ENCODE peak calls at places on chromosome X, in four cellular contexts. D, J, X and N are unnamed samples.

GRCh38 chrX:48902135-48902534 is 4.4 kb downstream of the PQBP1 start:
- DNase-seq in D (no peak), J (no peak), X (no peak), N (no peak)

GRCh38 chrX:139907078-139907477 is 25.8 kb downstream of the ATP11C start:
- DNase-seq in D (no peak), J (no peak), X (no peak), N (no peak)

GRCh38 chrX:24828600-24828999 is 134.9 kb downstream of the POLA1 start:
- DNase-seq in D (no peak), J (no peak), X (no peak), N (no peak)

GRCh38 chrX:135437867-135438733 is 16.4 kb downstream of the SMIM10L2A start:
- DNase-seq in D (peak; percentile 2), J (no peak), X (peak; percentile 17), N (no peak)

GRCh38 chrX:133838761-133839676 is 146.4 kb downstream of the GPC3 start:
- DNase-seq in D (no peak), J (no peak), X (peak; percentile 50), N (peak; percentile 66)

GRCh38 chrX:31092476-31092875 is 20.6 kb upstream of the FTHL17 start:
- DNase-seq in D (no peak), J (no peak), X (no peak), N (no peak)

GRCh38 chrX:128897611-128898010 is 625.7 kb downstream of the SMARCA1 start:
- DNase-seq in D (no peak), J (no peak), X (no peak), N (no peak)

GRCh38 chrX:31302573-31303075 is 230.8 kb upstream of the FTHL17 start:
- DNase-seq in D (no peak), J (no peak), X (no peak), N (no peak)

GRCh38 chrX:16739574-16739973 is 20.2 kb downstream of the SYAP1 start:
- DNase-seq in D (peak; percentile 69), J (no peak), X (no peak), N (no peak)

GRCh38 chrX:140360284-140360683 is 144.6 kb downstream of the SOX3 start:
- DNase-seq in D (no peak), J (no peak), X (no peak), N (no peak)

GRCh38 chrX:38175140-38175539 is 45.5 kb downstream of the SRPX start:
- DNase-seq in D (peak; percentile 27), J (peak; percentile 3), X (peak; percentile 38), N (peak; percentile 45)

GRCh38 chrX:48894891-48895290 is 2.7 kb downstream of the TIMM17B start:
- DNase-seq in D (no peak), J (no peak), X (no peak), N (no peak)

GRCh38 chrX:8846271-8846670 is 45.1 kb upstream of the FAM9A start:
- DNase-seq in D (no peak), J (no peak), X (no peak), N (no peak)

GRCh38 chrX:43718956-43719355 is 62.9 kb downstream of the MAOA start:
- DNase-seq in D (no peak), J (no peak), X (no peak), N (no peak)

GRCh38 chrX:72540318-72540717 is 32.3 kb downstream of the HDAC8 start:
- DNase-seq in D (peak; percentile 9), J (no peak), X (peak; percentile 42), N (no peak)

GRCh38 chrX:73877687-73878086 is 314.7 kb downstream of the CHIC1 start:
- DNase-seq in D (no peak), J (no peak), X (no peak), N (peak; percentile 10)

DNA sequence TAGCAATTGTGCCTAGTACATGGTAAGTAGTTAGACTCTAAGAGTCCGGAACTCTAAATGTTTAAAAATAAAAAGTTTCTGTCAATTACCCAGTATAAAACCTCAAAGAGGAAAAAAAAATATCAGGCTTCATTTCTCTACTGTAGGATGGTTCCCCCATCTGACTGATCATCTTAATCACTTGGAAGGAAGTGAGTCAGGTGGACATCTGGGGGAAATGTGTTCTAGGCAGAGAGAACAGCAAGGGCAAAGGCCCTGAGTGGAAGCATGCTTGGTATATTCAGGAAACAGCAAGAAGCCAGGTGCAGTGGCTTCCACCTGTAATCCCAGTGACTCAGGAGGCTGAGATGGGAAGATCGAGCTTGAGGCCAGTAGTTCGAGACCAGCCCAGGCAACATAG is 2.9 kb upstream of the EIF1AX start:
- DNase-seq in D (no peak), J (no peak), X (no peak), N (no peak)
- TF ChIP-seq TCF12 in D (no peak), J (no peak), X (peak; percentile 94), N (no peak)

DNA sequence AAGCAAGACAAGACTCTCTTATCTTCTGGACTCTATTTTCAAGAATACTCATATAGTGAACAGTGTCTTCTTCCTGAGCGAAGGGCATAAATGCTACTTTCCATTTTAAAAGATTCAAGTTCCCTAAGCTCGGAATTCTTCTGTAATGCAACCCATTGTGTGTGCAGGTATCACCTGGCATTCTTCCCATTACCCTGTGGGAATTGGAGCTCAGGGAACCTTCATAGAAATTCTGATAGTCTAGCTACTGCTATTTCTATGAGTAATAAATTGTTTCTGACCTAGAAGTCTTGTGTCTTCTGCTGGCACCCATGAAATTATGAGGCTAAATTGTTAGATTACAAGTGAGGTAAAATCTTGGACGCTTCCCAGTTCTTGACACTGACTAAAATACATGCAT is 324.1 kb upstream of the DIPK2B start:
- DNase-seq in D (no peak), J (no peak), X (no peak), N (no peak)
- TF ChIP-seq TCF12 in D (no peak), J (no peak), X (no peak), N (no peak)

GRCh38 chrX:149982310-149982709 is 44.0 kb upstream of the EOLA2 start:
- DNase-seq in D (peak; percentile 1), J (no peak), X (no peak), N (no peak)

GRCh38 chrX:149987613-149988012 is 49.3 kb upstream of the EOLA2 start:
- DNase-seq in D (no peak), J (no peak), X (no peak), N (no peak)

GRCh38 chrX:149979126-149979644 is 40.9 kb upstream of the EOLA2 start:
- DNase-seq in D (no peak), J (no peak), X (no peak), N (no peak)

DNA sequence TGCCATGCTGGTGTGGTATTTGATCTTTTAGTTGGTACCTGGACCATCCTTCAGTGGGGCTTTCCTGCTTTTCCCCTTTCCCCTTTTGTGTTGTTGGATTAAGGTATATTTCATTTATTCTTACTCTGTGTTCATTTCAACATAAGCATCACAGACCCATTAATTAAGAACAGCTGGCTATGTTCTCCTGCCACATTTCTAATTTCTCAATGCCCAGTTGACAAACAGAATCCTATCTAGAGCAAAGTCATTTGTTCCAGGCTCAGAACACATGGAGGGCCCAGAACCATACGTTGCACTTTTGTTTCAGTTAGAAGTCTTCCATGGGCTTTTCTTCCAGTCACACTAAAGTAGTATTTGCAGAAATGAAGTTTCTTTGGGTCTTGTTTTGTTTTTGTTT is 46.1 kb upstream of the EOLA2 start:
- DNase-seq in D (no peak), J (no peak), X (no peak), N (no peak)
- TF ChIP-seq TCF12 in D (no peak), J (no peak), X (no peak), N (no peak)

GRCh38 chrX:2689773-2690666 is 1.1 kb upstream of the CD99 start:
- DNase-seq in D (peak; percentile 78), J (no peak), X (peak; percentile 39), N (no peak)
- TF ChIP-seq TCF12 in D (no peak), J (no peak), X (no peak), N (no peak)

DNA sequence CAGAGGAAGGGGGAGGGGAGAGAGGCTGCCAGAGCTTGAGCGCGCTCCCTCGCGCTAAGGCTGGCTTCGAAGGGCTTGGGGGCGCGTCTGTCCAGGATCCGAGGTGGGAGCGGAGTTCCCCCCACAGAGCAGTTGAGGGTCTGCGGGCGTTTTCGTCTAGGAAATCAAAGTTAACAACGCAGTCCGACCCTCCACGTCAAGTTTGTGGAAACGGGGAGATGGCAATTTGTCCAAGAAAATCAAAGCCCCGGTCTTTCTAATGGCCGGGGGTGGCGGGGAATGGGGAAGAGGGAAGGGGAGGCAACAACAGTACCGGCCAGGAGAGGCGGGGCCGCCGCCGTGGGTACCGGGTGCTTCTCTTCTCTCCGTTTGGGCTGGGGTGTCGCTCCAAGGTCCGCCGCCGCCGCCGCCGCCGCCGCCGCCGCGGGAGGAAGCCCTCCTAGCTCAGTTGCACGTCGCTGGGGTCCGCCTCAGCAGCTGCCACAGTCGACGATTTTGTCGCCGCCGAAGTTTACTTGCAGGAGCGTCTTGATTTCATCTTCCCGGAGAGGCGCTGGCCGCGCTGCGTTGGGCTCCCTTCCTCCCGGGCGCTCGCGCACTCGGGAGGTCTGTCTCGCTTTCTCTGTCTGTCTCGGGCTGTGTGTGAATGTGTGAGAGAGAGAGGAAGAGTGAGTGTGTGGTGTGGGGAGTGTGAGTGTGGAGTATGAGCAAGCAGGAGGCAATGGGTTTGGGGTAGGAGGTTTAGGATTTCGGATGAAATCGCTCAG is 574 bp downstream of the PCDH19 start:
- DNase-seq in D (no peak), J (no peak), X (peak; percentile 30), N (no peak)
- TF ChIP-seq TCF12 in D (no peak), J (no peak), X (no peak), N (no peak)

GRCh38 chrX:120020305-120020704 is 57.2 kb downstream of the RHOXF2B start:
- DNase-seq in D (no peak), J (no peak), X (no peak), N (no peak)

GRCh38 chrX:120021927-120022326 is 55.6 kb downstream of the RHOXF2B start:
- DNase-seq in D (peak; percentile 41), J (no peak), X (no peak), N (no peak)

GRCh38 chrX:120015145-120016067 is 62.1 kb downstream of the RHOXF2B start:
- DNase-seq in D (no peak), J (no peak), X (no peak), N (peak; percentile 53)

GRCh38 chrX:120014354-120015129 is 62.9 kb downstream of the RHOXF2B start:
- DNase-seq in D (no peak), J (no peak), X (no peak), N (no peak)

GRCh38 chrX:120016068-120016441 is 61.4 kb downstream of the RHOXF2B start:
- DNase-seq in D (no peak), J (no peak), X (no peak), N (no peak)
- TF ChIP-seq TCF12 in D (no peak), J (no peak), X (no peak), N (no peak)

GRCh38 chrX:769796-770195 is 139.2 kb downstream of the SHOX start:
- DNase-seq in D (no peak), J (no peak), X (no peak), N (no peak)
- TF ChIP-seq TCF12 in D (no peak), J (no peak), X (no peak), N (peak; percentile 58)